ENCODE peak calls at places on chromosomes 16 and 17, in four cellular contexts. P is CD8-positive, alpha-beta memory T cell; C is thoracic aorta; M is IMR-90. E is an unnamed sample. For H3K4me1, the result is how much of the 10 kb centered on the place peaks cover.

GRCh38 chr16:11372924-11373306 is 27.7 kb downstream of the RMI2 start:
- DNase-seq in P (no peak), C (no peak), M (no peak), E (no peak)

GRCh38 chr17:36183811-36184765 is 7.7 kb upstream of the TBC1D3B start:
- DNase-seq in P (no peak), C (no peak), M (no peak), E (no peak)

GRCh38 chr17:42937712-42938596 is 26.3 kb downstream of the AARSD1 start:
- DNase-seq in P (no peak), C (no peak), M (peak), E (no peak)

GRCh38 chr16:55754056-55754455 is 78.8 kb downstream of the CES1 start:
- DNase-seq in P (no peak), C (no peak), M (no peak), E (no peak)

GRCh38 chr17:56680676-56681075 is 87.2 kb downstream of the NOG start:
- DNase-seq in P (no peak), C (no peak), M (no peak), E (no peak)

GRCh38 chr17:70040336-70040735 is 34.7 kb upstream of the KCNJ16 start:
- DNase-seq in P (no peak), C (no peak), M (peak), E (no peak)

GRCh38 chr17:49003557-49004511 is 6.6 kb downstream of the IGF2BP1 start:
- DNase-seq in P (no peak), C (no peak), M (peak), E (no peak)

GRCh38 chr17:41891135-41892065 is 26.2 kb upstream of the KLHL11 start:
- DNase-seq in P (no peak), C (no peak), M (no peak), E (no peak)

GRCh38 chr16:16073884-16074781 is 124.7 kb downstream of the ABCC1 start:
- DNase-seq in P (no peak), C (no peak), M (peak), E (no peak)

GRCh38 chr17:47718634-47719405 is 14.2 kb upstream of the TBX21 start:
- DNase-seq in P (no peak), C (no peak), M (no peak), E (no peak)

GRCh38 chr16:76277099-76278030 is at the start of gene CNTNAP4:
- DNase-seq in P (no peak), C (no peak), M (no peak), E (no peak)

GRCh38 chr16:57998992-57999365 is 1.5 kb downstream of the ZNF319 start:
- DNase-seq in P (no peak), C (no peak), M (no peak), E (no peak)

GRCh38 chr17:69404398-69404797 is 10.1 kb upstream of the MAP2K6 start:
- DNase-seq in P (no peak), C (no peak), M (peak), E (no peak)

GRCh38 chr16:57091200-57091989 is 988 bp upstream of the CPNE2 start:
- DNase-seq in P (no peak), C (peak), M (peak), E (no peak)

GRCh38 chr17:51257150-51258081 is 2.4 kb downstream of the MBTD1 start:
- DNase-seq in P (no peak), C (no peak), M (no peak), E (no peak)

GRCh38 chr16:55605756-55606155 is 39.3 kb downstream of the CAPNS2 start:
- DNase-seq in P (no peak), C (no peak), M (no peak), E (no peak)

GRCh38 chr17:37276475-37276874 is 99.3 kb upstream of the C17orf78 start:
- DNase-seq in P (no peak), C (no peak), M (peak), E (no peak)

GRCh38 chr17:56325561-56325960 is 172.3 kb downstream of the ANKFN1 start:
- DNase-seq in P (no peak), C (no peak), M (no peak), E (no peak)

GRCh38 chr17:19403021-19403420 is 8.0 kb upstream of the RNF112 start:
- DNase-seq in P (no peak), C (no peak), M (no peak), E (no peak)

GRCh38 chr16:58500329-58501241 is 642 bp downstream of the NDRG4 start:
- DNase-seq in P (no peak), C (no peak), M (no peak), E (no peak)

GRCh38 chr17:58329035-58329807 is 626 bp upstream of the TSPOAP1 start:
- DNase-seq in P (peak), C (no peak), M (no peak), E (peak)

GRCh38 chr16:81975637-81976036 is 35.6 kb downstream of the SDR42E1 start:
- DNase-seq in P (no peak), C (no peak), M (no peak), E (no peak)

GRCh38 chr16:66899310-66899944 is 19.1 kb downstream of the PDP2 start:
- DNase-seq in P (no peak), C (no peak), M (peak), E (no peak)

GRCh38 chr16:82671743-82672142 is 45.0 kb downstream of the CDH13 start:
- DNase-seq in P (peak), C (no peak), M (no peak), E (peak)

GRCh38 chr16:89395150-89396142 is 94.9 kb downstream of the ANKRD11 start:
- DNase-seq in P (no peak), C (peak), M (peak), E (no peak)

DNA sequence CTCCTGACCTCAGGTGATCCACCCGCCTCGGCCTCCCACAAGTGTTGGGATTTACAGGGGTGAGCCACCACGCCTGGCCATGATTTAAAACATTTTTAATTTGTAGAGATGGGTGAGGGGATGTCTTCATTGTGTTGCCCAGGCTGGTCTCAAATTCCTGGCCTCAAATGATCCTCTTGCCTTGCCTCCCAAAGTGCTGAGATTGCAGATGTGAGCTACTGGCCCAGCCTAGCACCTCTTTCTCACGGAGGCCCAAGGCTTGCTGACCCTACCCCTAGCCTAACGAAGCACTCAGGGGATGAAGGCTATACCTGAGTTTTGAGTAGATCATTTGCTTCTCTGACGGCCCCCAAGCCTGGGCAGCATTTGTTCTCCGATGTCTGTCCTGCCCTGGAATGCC is 26.6 kb downstream of the UNK start:
- DNase-seq in P (no peak), C (no peak), M (no peak), E (no peak)
- H3K4me3 ChIP-seq in P (no peak), C (no peak), M (no peak), E (no peak)

DNA sequence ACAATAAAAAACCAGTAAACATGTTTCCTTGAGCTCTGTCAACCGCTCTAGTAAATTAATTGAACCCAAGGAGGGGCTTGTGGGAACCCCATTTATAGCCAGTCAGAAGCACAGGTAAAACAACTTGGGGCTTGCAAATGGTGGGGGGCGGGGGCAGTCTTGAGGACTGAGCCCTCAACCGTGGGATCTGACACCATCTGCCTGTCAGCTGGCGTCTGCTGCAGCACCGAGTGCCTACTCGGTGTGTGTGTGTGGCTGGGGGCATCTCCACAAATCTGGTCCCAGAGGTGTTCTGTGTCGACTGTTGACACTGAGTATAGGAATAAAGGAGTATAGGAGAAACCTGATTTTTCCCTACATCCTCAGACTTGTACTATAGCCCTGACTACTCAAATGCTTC is 20.6 kb downstream of the CREBBP start:
- DNase-seq in P (no peak), C (no peak), M (no peak), E (no peak)
- H3K4me1 ChIP-seq in P (half or more), C (half or more), M (under half), E (under half)

DNA sequence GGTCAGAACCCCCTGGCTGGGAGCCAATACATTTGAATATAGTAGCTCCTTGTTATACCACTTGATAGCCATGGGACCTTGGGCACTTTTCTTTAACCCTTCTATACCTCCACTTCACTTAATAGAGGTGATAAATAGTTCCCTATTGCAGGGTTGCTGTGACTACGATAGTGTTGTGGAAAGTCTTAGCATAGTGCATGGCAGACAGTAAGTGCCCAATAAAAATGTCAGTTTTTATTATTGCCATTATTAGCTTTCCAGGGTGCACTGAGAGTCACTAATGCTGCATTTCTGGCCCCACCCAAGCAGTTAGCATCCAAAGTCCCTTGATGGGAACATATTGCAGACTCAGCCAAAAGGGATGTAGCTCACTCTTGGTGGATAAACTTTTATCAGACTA is 41.5 kb upstream of the TEKT3 start:
- DNase-seq in P (no peak), C (no peak), M (no peak), E (no peak)
- H3K4me3 ChIP-seq in P (no peak), C (no peak), M (no peak), E (no peak)

GRCh38 chr16:84753412-84754325 is 53.9 kb downstream of the USP10 start:
- DNase-seq in P (no peak), C (no peak), M (no peak), E (no peak)
- H3K4me1 ChIP-seq in P (under half), C (under half), M (under half), E (under half)

GRCh38 chr17:7586673-7587419 is 3.0 kb downstream of the SOX15 start:
- DNase-seq in P (no peak), C (no peak), M (no peak), E (no peak)
- H3K4me3 ChIP-seq in P (no peak), C (no peak), M (no peak), E (no peak)

GRCh38 chr16:20102521-20102920 is 28.8 kb upstream of the GPR139 start:
- DNase-seq in P (no peak), C (no peak), M (no peak), E (no peak)

GRCh38 chr16:20111143-20111542 is 37.5 kb upstream of the GPR139 start:
- DNase-seq in P (no peak), C (no peak), M (no peak), E (no peak)

GRCh38 chr16:20102021-20102420 is 28.3 kb upstream of the GPR139 start:
- DNase-seq in P (no peak), C (no peak), M (no peak), E (no peak)

GRCh38 chr16:20104563-20105183 is 31.0 kb upstream of the GPR139 start:
- DNase-seq in P (no peak), C (no peak), M (no peak), E (no peak)

GRCh38 chr16:20107086-20107485 is 33.4 kb upstream of the GPR139 start:
- DNase-seq in P (no peak), C (no peak), M (no peak), E (no peak)
- H3K4me1 ChIP-seq in P (under half), C (under half), M (under half), E (under half)

GRCh38 chr17:78134899-78135385 is 4.4 kb downstream of the TMC8 start:
- DNase-seq in P (no peak), C (no peak), M (no peak), E (no peak)

GRCh38 chr17:78137392-78138203 is 7.0 kb downstream of the TMC8 start:
- DNase-seq in P (no peak), C (no peak), M (no peak), E (peak)

GRCh38 chr17:78138204-78139060 is 7.8 kb upstream of the C17orf99 start:
- DNase-seq in P (no peak), C (no peak), M (no peak), E (no peak)

GRCh38 chr17:78133971-78134898 is 3.7 kb downstream of the TMC8 start:
- DNase-seq in P (peak), C (no peak), M (peak), E (peak)

DNA sequence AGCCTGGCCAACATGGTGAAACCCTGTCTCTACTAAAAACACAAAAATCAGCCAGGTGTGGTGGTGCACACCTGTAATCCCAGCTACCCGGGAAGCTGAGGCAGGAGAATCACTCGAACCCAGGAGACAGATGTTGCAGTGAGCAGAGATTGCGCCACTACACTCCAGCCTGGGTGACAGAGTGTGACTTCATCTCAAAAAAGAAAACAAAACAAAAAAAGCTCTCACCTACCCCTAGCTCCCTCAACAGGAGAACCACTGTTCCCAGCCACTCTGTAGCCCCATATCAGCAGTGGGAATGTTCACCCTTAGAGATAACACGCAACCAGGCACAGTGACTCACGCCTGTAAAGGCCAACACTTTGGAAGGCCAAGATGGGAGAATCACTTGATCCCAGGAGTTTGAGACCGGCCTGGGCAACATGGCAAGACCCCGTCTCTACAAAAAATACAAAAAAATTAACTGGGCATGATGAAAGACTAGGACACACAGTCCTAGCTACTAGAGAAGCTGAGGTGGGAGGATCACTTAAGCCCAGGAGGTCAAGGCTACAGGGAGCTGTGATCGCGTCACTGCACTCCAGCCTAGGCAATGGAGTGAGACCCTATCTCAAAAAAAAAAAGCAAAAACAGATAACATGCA is 5.4 kb downstream of the TMC8 start:
- DNase-seq in P (no peak), C (no peak), M (no peak), E (no peak)
- H3K4me3 ChIP-seq in P (no peak), C (no peak), M (no peak), E (no peak)